ENCODE peak calls at places on chromosomes 16 and 17, in ten cellular contexts. E is GM12865, F is HFFc6, A is GM10248, S is left ventricle myocardium inferior, H is fibroblast of pulmonary artery, O is thoracic aorta, I is heart left ventricle, W is mucosa of descending colon, C is fibroblast of villous mesenchyme. Q is an unnamed sample.

GRCh38 chr17:44204453-44204882 is 4.8 kb upstream of the ATXN7L3 start:
- DNase-seq in O (no peak), I (no peak), S (no peak), C (peak), W (no peak), F (peak), H (peak), A (no peak), E (no peak), Q (no peak)

GRCh38 chr17:80847506-80848230 is 144.0 kb upstream of the CHMP6 start:
- DNase-seq in O (no peak), C (no peak), A (no peak), H (no peak), E (no peak), F (no peak), I (no peak), W (peak), S (no peak), Q (peak)

GRCh38 chr17:80949451-80950421 is 41.9 kb upstream of the CHMP6 start:
- DNase-seq in I (no peak), A (no peak), C (no peak), E (no peak), O (no peak), W (no peak), F (no peak), H (no peak), S (no peak), Q (no peak)

GRCh38 chr17:3813171-3813570 is 12.2 kb upstream of the ITGAE start:
- DNase-seq in C (no peak), S (no peak), I (no peak), A (no peak), F (no peak), O (no peak), H (no peak), E (no peak), W (no peak), Q (no peak)

GRCh38 chr16:73771196-73771595 is 525.4 kb upstream of the PSMD7 start:
- DNase-seq in W (no peak), C (peak), O (no peak), S (no peak), I (no peak), A (no peak), H (peak), E (no peak), F (peak), Q (no peak)

GRCh38 chr16:67672306-67672705 is 5.7 kb downstream of the C16orf86 start:
- DNase-seq in H (no peak), C (no peak), W (no peak), S (no peak), E (no peak), O (no peak), A (no peak), I (no peak), F (no peak), Q (no peak)

GRCh38 chr17:45441536-45442310 is 9.1 kb upstream of the ARHGAP27 start:
- DNase-seq in W (no peak), A (no peak), C (no peak), O (no peak), S (no peak), I (no peak), H (no peak), E (no peak), F (no peak), Q (no peak)

GRCh38 chr17:60743812-60744211 is 66.2 kb downstream of the BCAS3 start:
- DNase-seq in O (no peak), W (peak), F (peak), I (no peak), E (peak), S (no peak), H (peak), A (no peak), C (no peak), Q (no peak)

GRCh38 chr16:66741131-66741900 is 10.1 kb downstream of the DYNC1LI2 start:
- DNase-seq in F (peak), H (peak), S (peak), E (no peak), W (peak), I (peak), A (no peak), O (peak), C (peak), Q (no peak)

GRCh38 chr17:4944554-4945175 is 3.7 kb downstream of the PFN1 start:
- DNase-seq in C (no peak), H (no peak), I (no peak), E (peak), S (no peak), F (no peak), O (no peak), A (no peak), W (no peak), Q (peak)

DNA sequence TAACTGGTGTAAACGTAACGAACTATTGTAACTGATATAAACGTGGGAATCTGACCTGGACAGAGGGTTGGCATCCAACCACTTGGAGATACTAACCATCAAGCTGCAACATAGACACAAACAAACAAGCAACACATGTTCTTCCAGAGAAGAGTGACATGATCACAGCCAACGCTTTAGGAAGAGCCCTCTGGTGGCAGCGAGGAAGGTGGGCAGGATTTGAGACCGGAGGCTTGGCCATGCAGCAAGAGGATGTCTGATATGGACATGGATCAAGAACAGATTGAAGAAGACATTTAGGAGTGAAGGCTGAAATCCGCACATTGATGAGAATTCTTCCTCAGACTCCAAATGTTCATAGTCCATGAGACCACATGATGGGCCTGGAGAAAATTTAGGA is 40.3 kb upstream of the TNRC6A start:
- DNase-seq in S (no peak), I (no peak), E (peak), A (peak), H (peak), F (peak), W (no peak), O (no peak), C (peak), Q (peak)
- TF ChIP-seq CTCF in S (peak), I (peak), E (peak), A (peak), H (peak), F (peak), W (no peak), O (peak), C (peak), Q (peak)

DNA sequence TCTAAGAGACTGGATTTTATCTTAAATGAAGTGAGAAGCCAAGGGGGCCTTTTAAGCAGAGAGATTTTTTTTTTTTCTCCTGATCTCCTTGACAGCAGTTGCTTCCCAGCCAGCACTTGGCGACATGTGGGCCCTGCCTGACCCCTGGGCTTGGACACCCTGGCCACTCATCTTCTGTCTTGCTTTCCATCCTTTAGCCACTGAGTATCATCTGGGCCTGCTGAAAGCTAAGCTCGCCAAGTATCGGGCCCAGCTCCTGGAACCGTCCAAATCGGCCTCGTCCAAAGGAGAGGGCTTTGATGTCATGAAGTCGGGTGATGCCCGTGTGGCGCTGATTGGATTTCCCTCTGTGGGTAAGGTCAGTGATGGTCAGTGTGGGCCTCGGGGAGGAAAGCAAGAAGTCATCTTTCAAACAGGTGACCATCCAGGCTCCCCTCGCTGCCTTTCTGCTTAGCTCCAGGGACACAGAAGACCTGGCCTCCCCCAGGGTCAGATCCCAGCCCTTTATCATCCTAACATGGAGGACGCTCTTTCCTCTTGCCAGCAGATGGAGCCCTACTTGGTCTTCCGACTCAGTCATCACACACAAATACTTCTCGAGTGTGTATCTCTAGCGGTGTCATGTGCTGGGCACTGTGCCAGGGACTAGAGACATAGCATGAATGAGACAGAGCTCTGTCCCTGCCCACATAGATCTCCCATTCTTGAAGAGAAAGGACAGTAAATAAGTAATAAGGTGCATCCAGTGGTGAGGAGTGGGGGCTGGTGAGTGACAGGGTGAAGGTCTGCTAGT is 6.1 kb downstream of the DRG2 start:
- DNase-seq in I (peak), W (peak), E (no peak), H (peak), A (no peak), F (peak), C (peak), O (no peak), S (peak), Q (peak)
- TF ChIP-seq CTCF in I (peak), W (no peak), E (no peak), H (peak), A (peak), F (peak), C (peak), O (no peak), S (peak), Q (no peak)

GRCh38 chr16:55510185-55510805 is 1.4 kb downstream of the LPCAT2 start:
- DNase-seq in W (no peak), H (no peak), A (no peak), S (no peak), F (no peak), C (no peak), I (no peak), E (no peak), O (no peak), Q (no peak)

GRCh38 chr16:55512941-55513340 is 4.1 kb downstream of the LPCAT2 start:
- DNase-seq in A (no peak), C (no peak), I (no peak), S (no peak), O (no peak), W (no peak), H (no peak), F (no peak), E (no peak), Q (no peak)

GRCh38 chr16:55515110-55515509 is 6.2 kb downstream of the LPCAT2 start:
- DNase-seq in S (no peak), A (no peak), I (no peak), F (peak), C (no peak), W (no peak), H (no peak), O (no peak), E (no peak), Q (no peak)

GRCh38 chr16:55508941-55509920 is at the start of gene LPCAT2:
- DNase-seq in C (peak), F (peak), O (no peak), H (peak), E (peak), A (peak), S (peak), W (peak), I (peak), Q (peak)

GRCh38 chr16:55513616-55514015 is 4.7 kb downstream of the LPCAT2 start:
- DNase-seq in H (no peak), I (no peak), O (no peak), S (no peak), A (no peak), F (no peak), W (no peak), E (no peak), C (no peak), Q (no peak)
- TF ChIP-seq CTCF in H (peak), I (no peak), O (no peak), S (no peak), A (no peak), F (peak), W (no peak), E (no peak), C (peak), Q (no peak)

GRCh38 chr17:58121925-58122324 is 26.3 kb upstream of the OR4D1 start:
- DNase-seq in A (peak), H (peak), I (no peak), O (no peak), F (peak), S (no peak), E (peak), W (peak), C (peak), Q (peak)
- TF ChIP-seq CTCF in A (peak), H (peak), I (no peak), O (no peak), F (peak), S (peak), E (peak), W (no peak), C (peak), Q (peak)

DNA sequence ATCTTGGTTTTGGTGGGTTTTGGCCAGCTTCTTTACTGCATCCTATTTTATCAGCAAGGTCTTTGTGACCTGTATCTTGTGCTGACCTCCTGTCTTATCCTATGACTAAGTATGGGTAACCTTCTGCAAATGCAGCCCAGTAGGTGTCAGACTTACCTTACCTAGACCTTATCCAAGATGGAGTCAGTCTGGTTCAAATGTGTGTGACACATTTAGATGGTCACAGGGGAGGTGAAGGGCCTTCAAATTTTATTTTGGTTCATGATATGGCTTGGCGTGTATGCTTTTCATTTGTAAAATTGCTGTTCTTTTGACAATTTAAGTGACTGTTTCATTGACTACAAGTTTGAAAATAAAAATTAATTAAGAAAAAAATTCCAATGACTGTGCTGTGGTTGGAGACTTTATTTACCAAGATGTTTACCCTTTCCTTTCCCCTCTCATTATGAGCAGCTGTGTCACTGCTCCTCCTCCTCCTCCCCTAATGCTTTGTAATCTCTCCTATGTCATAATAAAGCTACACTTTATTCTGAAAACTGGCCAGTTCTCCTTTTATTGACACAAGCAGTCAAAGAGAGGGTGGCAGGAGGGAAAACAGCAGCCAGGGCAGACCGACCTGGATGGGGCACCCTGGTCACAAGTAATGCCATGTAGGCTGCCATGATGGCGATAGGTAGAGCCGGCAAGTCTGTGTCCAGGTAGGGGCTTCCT is 49.4 kb downstream of the TNFRSF13B start:
- DNase-seq in S (no peak), A (peak), H (no peak), C (no peak), O (no peak), W (peak), E (no peak), I (no peak), F (no peak), Q (peak)
- TF ChIP-seq CTCF in S (no peak), A (peak), H (no peak), C (peak), O (no peak), W (no peak), E (peak), I (no peak), F (peak), Q (no peak)

GRCh38 chr16:12350945-12351344 is 374.4 kb downstream of the SNX29 start:
- DNase-seq in S (no peak), C (no peak), I (no peak), W (no peak), A (no peak), O (no peak), E (no peak), F (no peak), H (no peak), Q (no peak)
- TF ChIP-seq CTCF in S (no peak), C (no peak), I (no peak), W (no peak), A (no peak), O (no peak), E (no peak), F (peak), H (no peak), Q (no peak)